ENCODE peak calls at places on chromosome 11, in five cellular contexts. One of them, this sample, is unnamed.

GRCh38 chr11:67060111-67060522 is 3.5 kb downstream of the RHOD start:
- DNase-seq in uterus: no peak
- DNase-seq in PC-9: peak
- DNase-seq in left cardiac atrium: no peak
- DNase-seq in thoracic aorta: no peak
- DNase-seq in this sample: no peak

GRCh38 chr11:73931039-73931645 is 19.7 kb upstream of the DNAJB13 start:
- DNase-seq in uterus: no peak
- DNase-seq in PC-9: peak
- DNase-seq in left cardiac atrium: no peak
- DNase-seq in thoracic aorta: no peak
- DNase-seq in this sample: peak

GRCh38 chr11:65403607-65404121 is 17.2 kb downstream of the FRMD8 start:
- DNase-seq in uterus: no peak
- DNase-seq in PC-9: no peak
- DNase-seq in left cardiac atrium: no peak
- DNase-seq in thoracic aorta: no peak
- DNase-seq in this sample: no peak

GRCh38 chr11:61862714-61863547 is 28.4 kb downstream of the FADS3 start:
- DNase-seq in uterus: no peak
- DNase-seq in PC-9: no peak
- DNase-seq in left cardiac atrium: no peak
- DNase-seq in thoracic aorta: no peak
- DNase-seq in this sample: no peak

GRCh38 chr11:73139476-73140198 is 2.5 kb downstream of the FCHSD2 start:
- DNase-seq in uterus: no peak
- DNase-seq in PC-9: peak
- DNase-seq in left cardiac atrium: no peak
- DNase-seq in thoracic aorta: no peak
- DNase-seq in this sample: no peak

GRCh38 chr11:84316866-84317560 is 1030.8 kb upstream of the CCDC90B start:
- DNase-seq in uterus: no peak
- DNase-seq in PC-9: no peak
- DNase-seq in left cardiac atrium: no peak
- DNase-seq in thoracic aorta: no peak
- DNase-seq in this sample: peak

GRCh38 chr11:113690619-113691569 is 15.2 kb downstream of the TMPRSS5 start:
- DNase-seq in uterus: no peak
- DNase-seq in PC-9: peak
- DNase-seq in left cardiac atrium: no peak
- DNase-seq in thoracic aorta: no peak
- DNase-seq in this sample: peak

GRCh38 chr11:67002297-67002913 is 20.5 kb upstream of the SYT12 start:
- DNase-seq in uterus: no peak
- DNase-seq in PC-9: no peak
- DNase-seq in left cardiac atrium: no peak
- DNase-seq in thoracic aorta: no peak
- DNase-seq in this sample: peak

GRCh38 chr11:129788278-129788677 is 27.4 kb upstream of the TMEM45B start:
- DNase-seq in uterus: no peak
- DNase-seq in PC-9: peak
- DNase-seq in left cardiac atrium: no peak
- DNase-seq in thoracic aorta: no peak
- DNase-seq in this sample: no peak

GRCh38 chr11:84800755-84801346 is 826.3 kb downstream of the DLG2 start:
- DNase-seq in uterus: no peak
- DNase-seq in PC-9: peak
- DNase-seq in left cardiac atrium: no peak
- DNase-seq in thoracic aorta: no peak
- DNase-seq in this sample: peak

GRCh38 chr11:45232341-45233080 is 53.6 kb downstream of the SYT13 start:
- DNase-seq in uterus: no peak
- DNase-seq in PC-9: no peak
- DNase-seq in left cardiac atrium: no peak
- DNase-seq in thoracic aorta: no peak
- DNase-seq in this sample: peak

GRCh38 chr11:132943325-132943736 is 589.0 kb downstream of the OPCML start:
- DNase-seq in uterus: no peak
- DNase-seq in PC-9: no peak
- DNase-seq in left cardiac atrium: no peak
- DNase-seq in thoracic aorta: no peak
- DNase-seq in this sample: peak

GRCh38 chr11:134615041-134615615 is 203.1 kb upstream of the B3GAT1 start:
- DNase-seq in uterus: no peak
- DNase-seq in PC-9: no peak
- DNase-seq in left cardiac atrium: no peak
- DNase-seq in thoracic aorta: no peak
- DNase-seq in this sample: no peak

This sample was measured in GM23338.